ENCODE peak calls at places on chromosome 17, in seven cellular contexts. One of them, this sample, is unnamed.

GRCh38 chr17:78724544-78724943 is 57.5 kb downstream of the CYTH1 start:
- DNase-seq in cardiac fibroblast: no peak
- DNase-seq in GM23338: peak
- DNase-seq in K562: no peak
- DNase-seq in AG10803: no peak
- DNase-seq in MM.1S: peak
- DNase-seq in lung: no peak
- DNase-seq in this sample: no peak

GRCh38 chr17:82014432-82014831 is 8.2 kb downstream of the CENPX start:
- DNase-seq in AG10803: no peak
- DNase-seq in cardiac fibroblast: no peak
- DNase-seq in GM23338: no peak
- DNase-seq in lung: no peak
- DNase-seq in MM.1S: no peak
- DNase-seq in K562: no peak
- DNase-seq in this sample: no peak

GRCh38 chr17:31404028-31404949 is 12.8 kb downstream of the RAB11FIP4 start:
- DNase-seq in cardiac fibroblast: no peak
- DNase-seq in GM23338: no peak
- DNase-seq in MM.1S: no peak
- DNase-seq in K562: no peak
- DNase-seq in AG10803: no peak
- DNase-seq in lung: no peak
- DNase-seq in this sample: no peak

GRCh38 chr17:47279062-47279801 is 25.6 kb downstream of the ITGB3 start:
- DNase-seq in cardiac fibroblast: peak
- DNase-seq in K562: peak
- DNase-seq in lung: peak
- DNase-seq in AG10803: peak
- DNase-seq in GM23338: peak
- DNase-seq in MM.1S: peak
- DNase-seq in this sample: peak

GRCh38 chr17:11264183-11264871 is 23.3 kb downstream of the SHISA6 start:
- DNase-seq in AG10803: no peak
- DNase-seq in GM23338: peak
- DNase-seq in MM.1S: no peak
- DNase-seq in K562: peak
- DNase-seq in cardiac fibroblast: peak
- DNase-seq in lung: no peak
- DNase-seq in this sample: peak

GRCh38 chr17:43721537-43722268 is 36.9 kb downstream of the SOST start:
- DNase-seq in GM23338: no peak
- DNase-seq in lung: no peak
- DNase-seq in K562: no peak
- DNase-seq in MM.1S: no peak
- DNase-seq in AG10803: peak
- DNase-seq in cardiac fibroblast: peak
- DNase-seq in this sample: no peak

GRCh38 chr17:45370949-45371413 is 54.2 kb upstream of the MAP3K14 start:
- DNase-seq in cardiac fibroblast: peak
- DNase-seq in lung: no peak
- DNase-seq in MM.1S: no peak
- DNase-seq in AG10803: no peak
- DNase-seq in K562: no peak
- DNase-seq in GM23338: no peak
- DNase-seq in this sample: no peak

GRCh38 chr17:9957244-9957643 is 52.2 kb upstream of the RCVRN start:
- DNase-seq in cardiac fibroblast: no peak
- DNase-seq in K562: no peak
- DNase-seq in MM.1S: no peak
- DNase-seq in lung: no peak
- DNase-seq in AG10803: no peak
- DNase-seq in GM23338: no peak
- DNase-seq in this sample: no peak

GRCh38 chr17:79916991-79917901 is 78.0 kb upstream of the CBX4 start:
- DNase-seq in AG10803: no peak
- DNase-seq in MM.1S: no peak
- DNase-seq in K562: no peak
- DNase-seq in lung: no peak
- DNase-seq in cardiac fibroblast: no peak
- DNase-seq in GM23338: no peak
- DNase-seq in this sample: no peak

GRCh38 chr17:7314719-7315569 is at the start of gene GPS2:
- DNase-seq in MM.1S: peak
- DNase-seq in cardiac fibroblast: peak
- DNase-seq in AG10803: peak
- DNase-seq in lung: peak
- DNase-seq in GM23338: peak
- DNase-seq in K562: peak
- DNase-seq in this sample: peak

GRCh38 chr17:80361495-80362220 is 53.3 kb upstream of the ENDOV start:
- DNase-seq in MM.1S: no peak
- DNase-seq in K562: peak
- DNase-seq in lung: no peak
- DNase-seq in GM23338: peak
- DNase-seq in AG10803: no peak
- DNase-seq in cardiac fibroblast: peak
- DNase-seq in this sample: no peak

GRCh38 chr17:72332367-72332766 is 211.5 kb downstream of the SOX9 start:
- DNase-seq in MM.1S: peak
- DNase-seq in cardiac fibroblast: peak
- DNase-seq in lung: no peak
- DNase-seq in AG10803: no peak
- DNase-seq in K562: no peak
- DNase-seq in GM23338: no peak
- DNase-seq in this sample: peak

GRCh38 chr17:31556969-31557620 is 165.6 kb downstream of the RAB11FIP4 start:
- DNase-seq in lung: no peak
- DNase-seq in GM23338: no peak
- DNase-seq in cardiac fibroblast: no peak
- DNase-seq in K562: no peak
- DNase-seq in MM.1S: no peak
- DNase-seq in AG10803: no peak
- DNase-seq in this sample: no peak

GRCh38 chr17:14310584-14310983 is 9.7 kb downstream of the HS3ST3B1 start:
- DNase-seq in GM23338: no peak
- DNase-seq in lung: no peak
- DNase-seq in K562: no peak
- DNase-seq in MM.1S: no peak
- DNase-seq in AG10803: no peak
- DNase-seq in cardiac fibroblast: no peak
- DNase-seq in this sample: no peak

GRCh38 chr17:81101614-81102306 is 63.5 kb upstream of the PVALEF start:
- DNase-seq in K562: peak
- DNase-seq in cardiac fibroblast: peak
- DNase-seq in MM.1S: peak
- DNase-seq in AG10803: peak
- DNase-seq in lung: peak
- DNase-seq in GM23338: peak
- DNase-seq in this sample: peak

GRCh38 chr17:54839022-54839806 is 61.4 kb upstream of the TOM1L1 start:
- DNase-seq in GM23338: no peak
- DNase-seq in AG10803: no peak
- DNase-seq in MM.1S: no peak
- DNase-seq in K562: no peak
- DNase-seq in cardiac fibroblast: no peak
- DNase-seq in lung: no peak
- DNase-seq in this sample: no peak

GRCh38 chr17:57902800-57903759 is 52.1 kb downstream of the CUEDC1 start:
- DNase-seq in K562: no peak
- DNase-seq in cardiac fibroblast: peak
- DNase-seq in MM.1S: peak
- DNase-seq in AG10803: peak
- DNase-seq in lung: peak
- DNase-seq in GM23338: no peak
- DNase-seq in this sample: peak

GRCh38 chr17:6413073-6413472 is 21.8 kb downstream of the AIPL1 start:
- DNase-seq in AG10803: peak
- DNase-seq in K562: peak
- DNase-seq in MM.1S: peak
- DNase-seq in GM23338: peak
- DNase-seq in cardiac fibroblast: peak
- DNase-seq in lung: no peak
- DNase-seq in this sample: peak

GRCh38 chr17:4892063-4892410 is 7.3 kb upstream of the C17orf107 start:
- DNase-seq in GM23338: no peak
- DNase-seq in cardiac fibroblast: no peak
- DNase-seq in lung: no peak
- DNase-seq in AG10803: no peak
- DNase-seq in K562: no peak
- DNase-seq in MM.1S: no peak
- DNase-seq in this sample: no peak

GRCh38 chr17:59840908-59841666 is 51.7 kb downstream of the TUBD1 start:
- DNase-seq in cardiac fibroblast: no peak
- DNase-seq in lung: no peak
- DNase-seq in AG10803: peak
- DNase-seq in K562: no peak
- DNase-seq in GM23338: no peak
- DNase-seq in MM.1S: no peak
- DNase-seq in this sample: peak

DNA sequence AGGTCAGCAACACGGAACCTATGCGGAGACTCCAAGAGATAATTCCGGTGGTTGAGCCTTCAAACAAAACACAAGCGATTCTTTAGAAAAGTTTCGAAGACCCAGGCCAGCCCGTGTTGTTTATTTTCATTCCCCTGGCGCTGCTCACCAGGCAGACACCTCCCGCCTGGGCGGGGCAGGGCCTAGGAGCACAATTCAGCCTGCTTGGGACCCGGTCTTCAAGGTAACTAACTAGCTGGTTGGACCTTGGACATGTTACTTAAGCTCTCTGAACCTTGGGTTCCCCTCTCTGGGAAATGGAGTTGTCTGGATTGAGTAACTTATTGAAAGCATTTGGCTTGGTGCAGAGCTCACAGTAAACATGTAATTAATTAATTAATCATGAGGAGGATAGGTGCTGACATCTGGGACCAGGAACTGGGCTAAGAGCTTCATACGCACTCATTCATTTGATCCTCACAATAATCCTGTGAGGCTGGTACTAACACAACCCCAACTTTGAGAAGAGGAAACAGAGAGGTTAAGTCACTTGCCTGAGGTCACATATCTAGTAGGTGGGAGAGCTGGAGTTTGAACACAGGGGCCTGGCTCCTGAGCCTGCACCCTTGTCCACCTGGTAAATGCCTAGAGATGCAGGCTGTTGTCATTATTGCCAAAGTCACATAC is 125.3 kb upstream of the SMURF2 start:
- DNase-seq in GM23338: no peak
- DNase-seq in K562: no peak
- DNase-seq in cardiac fibroblast: no peak
- DNase-seq in lung: no peak
- DNase-seq in AG10803: no peak
- DNase-seq in MM.1S: no peak
- DNase-seq in this sample: no peak
- TF ChIP-seq CTCF in GM23338: no peak
- TF ChIP-seq CTCF in K562: no peak
- TF ChIP-seq CTCF in cardiac fibroblast: no peak
- TF ChIP-seq CTCF in lung: no peak
- TF ChIP-seq CTCF in AG10803: no peak
- TF ChIP-seq CTCF in MM.1S: no peak
- TF ChIP-seq CTCF in this sample: no peak

GRCh38 chr17:42547698-42548069 is 5.0 kb upstream of the HSD17B1 start:
- DNase-seq in AG10803: no peak
- DNase-seq in cardiac fibroblast: no peak
- DNase-seq in lung: no peak
- DNase-seq in MM.1S: no peak
- DNase-seq in K562: no peak
- DNase-seq in GM23338: no peak
- DNase-seq in this sample: no peak

GRCh38 chr17:42544874-42545283 is 7.8 kb upstream of the HSD17B1 start:
- DNase-seq in K562: no peak
- DNase-seq in AG10803: no peak
- DNase-seq in GM23338: no peak
- DNase-seq in lung: no peak
- DNase-seq in MM.1S: no peak
- DNase-seq in cardiac fibroblast: no peak
- DNase-seq in this sample: no peak

GRCh38 chr17:42547001-42547461 is 5.7 kb upstream of the HSD17B1 start:
- DNase-seq in MM.1S: no peak
- DNase-seq in cardiac fibroblast: no peak
- DNase-seq in AG10803: no peak
- DNase-seq in K562: no peak
- DNase-seq in GM23338: no peak
- DNase-seq in lung: no peak
- DNase-seq in this sample: no peak

GRCh38 chr17:42548993-42549755 is 3.5 kb upstream of the HSD17B1 start:
- DNase-seq in lung: no peak
- DNase-seq in K562: no peak
- DNase-seq in MM.1S: no peak
- DNase-seq in GM23338: no peak
- DNase-seq in AG10803: no peak
- DNase-seq in cardiac fibroblast: no peak
- DNase-seq in this sample: no peak

GRCh38 chr17:42548070-42548837 is 4.5 kb upstream of the HSD17B1 start:
- DNase-seq in MM.1S: peak
- DNase-seq in K562: no peak
- DNase-seq in cardiac fibroblast: peak
- DNase-seq in AG10803: no peak
- DNase-seq in lung: peak
- DNase-seq in GM23338: peak
- DNase-seq in this sample: peak
- H3K4me3 ChIP-seq in MM.1S: peak
- H3K4me3 ChIP-seq in K562: no peak
- H3K4me3 ChIP-seq in cardiac fibroblast: peak
- H3K4me3 ChIP-seq in AG10803: no peak
- H3K4me3 ChIP-seq in lung: no peak
- H3K4me3 ChIP-seq in GM23338: peak
- H3K4me3 ChIP-seq in this sample: peak

GRCh38 chr17:77034677-77035424 is 105.9 kb upstream of the SEC14L1 start:
- DNase-seq in GM23338: no peak
- DNase-seq in K562: no peak
- DNase-seq in AG10803: no peak
- DNase-seq in cardiac fibroblast: no peak
- DNase-seq in MM.1S: no peak
- DNase-seq in lung: no peak
- DNase-seq in this sample: no peak
- TF ChIP-seq CTCF in GM23338: no peak
- TF ChIP-seq CTCF in K562: no peak
- TF ChIP-seq CTCF in AG10803: no peak
- TF ChIP-seq CTCF in cardiac fibroblast: no peak
- TF ChIP-seq CTCF in MM.1S: no peak
- TF ChIP-seq CTCF in lung: no peak
- TF ChIP-seq CTCF in this sample: no peak

DNA sequence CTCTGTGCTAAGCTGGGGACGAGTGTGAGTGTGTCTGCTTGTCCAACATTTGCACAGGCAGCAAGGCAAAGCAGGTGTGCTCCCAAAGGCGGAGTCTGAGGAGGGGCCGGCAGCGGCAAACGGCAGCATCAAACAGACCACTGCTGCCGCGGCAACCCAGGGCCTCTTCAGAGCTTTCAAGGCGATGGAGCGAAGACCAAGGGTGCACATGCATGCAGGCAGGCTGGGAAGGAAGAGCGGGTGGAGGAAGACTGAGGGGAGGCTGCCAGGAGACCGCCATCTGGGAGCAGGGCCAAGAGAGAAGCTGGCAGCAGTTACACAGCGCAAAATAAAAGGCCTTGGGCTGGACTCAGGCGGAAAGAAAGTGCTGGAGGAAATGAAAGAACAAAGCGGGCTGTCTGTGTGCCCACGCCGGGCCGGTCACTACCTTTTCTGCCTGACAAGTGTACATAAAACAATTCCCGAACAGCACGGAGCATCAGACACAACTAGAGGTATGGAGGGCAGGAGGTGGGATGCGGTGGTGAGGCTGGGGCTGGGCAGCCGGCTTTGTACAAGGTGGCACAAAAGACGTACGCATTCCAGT is 8.5 kb downstream of the TIMM22 start:
- DNase-seq in lung: no peak
- DNase-seq in cardiac fibroblast: peak
- DNase-seq in AG10803: peak
- DNase-seq in MM.1S: no peak
- DNase-seq in GM23338: no peak
- DNase-seq in K562: no peak
- DNase-seq in this sample: no peak
- H3K4me3 ChIP-seq in lung: no peak
- H3K4me3 ChIP-seq in cardiac fibroblast: no peak
- H3K4me3 ChIP-seq in AG10803: no peak
- H3K4me3 ChIP-seq in MM.1S: no peak
- H3K4me3 ChIP-seq in GM23338: no peak
- H3K4me3 ChIP-seq in K562: no peak
- H3K4me3 ChIP-seq in this sample: no peak

This sample was measured in GM12865.